ENCODE peak calls at places on chromosomes 3 and 15, in seven cellular contexts. C is amniotic epithelial cell; A is activated gamma-delta T cell treated with Interleukin-2 at 50 U/mL for 16 hours; Y is fibroblast of the aortic adventitia; O is stimulated activated CD8-positive, alpha-beta memory T cell treated with anti-CD3 and anti-CD28 coated beads, Interleukin-7, amount 100 ng/mL, for 1 hour; P is OCI-LY7; U is NCI-H2081. W is an unnamed sample.

GRCh38 chr3:111577798-111578685 is 17.1 kb downstream of the ZBED2 start:
- DNase-seq in C (peak; percentile 88), U (no peak), P (peak; percentile 23), O (no peak), Y (peak; percentile 90), A (no peak), W (no peak)

GRCh38 chr3:123952844-123953520 is 8.0 kb downstream of the CCDC14 start:
- DNase-seq in Y (no peak), C (no peak), P (no peak), O (no peak), U (no peak), A (no peak), W (no peak)

GRCh38 chr3:49638445-49638844 is 35.7 kb upstream of the APEH start:
- DNase-seq in C (peak; percentile 47), P (no peak), U (no peak), A (no peak), O (no peak), Y (peak; percentile 67), W (no peak)

GRCh38 chr15:98754283-98755022 is 106.1 kb downstream of the IGF1R start:
- DNase-seq in U (no peak), A (no peak), P (no peak), Y (peak; percentile 60), O (no peak), C (peak; percentile 58), W (no peak)

GRCh38 chr3:143751643-143752178 is 96.6 kb downstream of the SLC9A9 start:
- DNase-seq in O (no peak), C (no peak), P (peak; percentile 1), U (no peak), A (peak; percentile 5), Y (no peak), W (no peak)

GRCh38 chr3:129120254-129121004 is 1.2 kb downstream of the RAB43 start:
- DNase-seq in U (peak; percentile 24), A (peak; percentile 92), O (peak; percentile 76), P (peak; percentile 97), Y (peak; percentile 84), C (peak; percentile 94), W (peak; percentile 34)

GRCh38 chr3:123400169-123400568 is 48.7 kb downstream of the ADCY5 start:
- DNase-seq in U (no peak), P (no peak), O (no peak), C (no peak), Y (no peak), A (no peak), W (no peak)

GRCh38 chr15:82045179-82045891 is 483 bp downstream of the MEX3B start:
- DNase-seq in A (peak; percentile 5), P (peak; percentile 29), C (peak; percentile 31), U (peak; percentile 44), O (no peak), Y (peak; percentile 33), W (peak; percentile 52)

GRCh38 chr3:43959498-43960447 is 269.0 kb downstream of the ABHD5 start:
- DNase-seq in Y (no peak), O (no peak), A (no peak), C (no peak), U (no peak), P (no peak), W (no peak)

GRCh38 chr15:82849556-82850241 is 40.3 kb downstream of the WHAMM start:
- DNase-seq in C (peak; percentile 89), Y (peak; percentile 88), U (peak; percentile 78), A (peak; percentile 40), O (no peak), P (peak; percentile 82), W (peak; percentile 62)

GRCh38 chr3:75101329-75102147 is 487.1 kb upstream of the CNTN3 start:
- DNase-seq in Y (no peak), P (no peak), O (no peak), A (no peak), U (no peak), C (no peak), W (no peak)

GRCh38 chr3:13031621-13032020 is 41.6 kb downstream of the IQSEC1 start:
- DNase-seq in U (no peak), P (no peak), Y (no peak), A (no peak), C (no peak), O (no peak), W (no peak)

GRCh38 chr3:137039570-137039969 is 81.8 kb downstream of the IL20RB start:
- DNase-seq in C (peak; percentile 22), A (no peak), U (no peak), Y (no peak), O (no peak), P (no peak), W (no peak)

GRCh38 chr15:82647045-82647834 is at the start of gene CPEB1:
- DNase-seq in O (peak; percentile 16), P (no peak), Y (peak; percentile 51), C (peak; percentile 45), A (peak; percentile 31), U (peak; percentile 14), W (peak; percentile 57)

GRCh38 chr3:121627622-121628021 is 33.1 kb downstream of the HCLS1 start:
- DNase-seq in O (no peak), P (no peak), U (no peak), C (no peak), A (no peak), Y (no peak), W (no peak)

GRCh38 chr15:89783111-89783860 is 7.2 kb downstream of the MESP2 start:
- DNase-seq in O (no peak), A (no peak), Y (peak; percentile 98), U (no peak), P (no peak), C (peak; percentile 89), W (no peak)

GRCh38 chr3:196159952-196160804 is 51.0 kb downstream of the ZDHHC19 start:
- DNase-seq in A (peak; percentile 21), C (peak; percentile 87), Y (peak; percentile 88), U (no peak), O (no peak), P (peak; percentile 33), W (no peak)

GRCh38 chr3:187679638-187680396 is 9.6 kb upstream of the SST start:
- DNase-seq in A (peak; percentile 49), P (peak; percentile 72), Y (peak; percentile 79), O (peak; percentile 36), C (peak; percentile 70), U (peak; percentile 73), W (peak; percentile 50)

GRCh38 chr15:77784361-77785292 is 151.9 kb upstream of the LINGO1 start:
- DNase-seq in C (peak; percentile 3), A (no peak), O (no peak), Y (peak; percentile 7), U (peak; percentile 60), P (peak; percentile 38), W (no peak)

GRCh38 chr15:75723847-75724660 is 11.4 kb upstream of the CSPG4 start:
- DNase-seq in O (no peak), C (peak; percentile 93), P (no peak), A (no peak), Y (peak; percentile 91), U (peak; percentile 31), W (peak; percentile 91)

GRCh38 chr3:14458434-14459280 is 56.3 kb downstream of the SLC6A6 start:
- DNase-seq in Y (no peak), P (no peak), U (no peak), A (no peak), O (no peak), C (no peak), W (no peak)

GRCh38 chr15:34610388-34610787 is 26.9 kb upstream of the GOLGA8B start:
- DNase-seq in C (no peak), P (peak; percentile 11), U (peak; percentile 1), O (no peak), A (no peak), Y (peak; percentile 5), W (peak; percentile 2)

GRCh38 chr3:197329382-197329781 is 31.0 kb upstream of the DLG1 start:
- DNase-seq in U (no peak), C (no peak), O (no peak), P (no peak), A (no peak), Y (no peak), W (no peak)

GRCh38 chr3:85875589-85875988 is 916.8 kb downstream of the CADM2 start:
- DNase-seq in P (no peak), A (no peak), U (no peak), Y (no peak), C (no peak), O (no peak), W (no peak)

GRCh38 chr3:178455264-178455663 is 81.0 kb upstream of the KCNMB2 start:
- DNase-seq in O (no peak), A (no peak), U (peak; percentile 37), Y (peak; percentile 4), P (no peak), C (no peak), W (no peak)

GRCh38 chr3:146138904-146139303 is 22.1 kb downstream of the PLOD2 start:
- DNase-seq in U (no peak), Y (no peak), P (no peak), A (no peak), C (peak; percentile 58), O (no peak), W (no peak)

GRCh38 chr3:119206611-119207511 is 33.5 kb downstream of the UPK1B start:
- DNase-seq in Y (no peak), U (no peak), C (no peak), P (no peak), O (no peak), A (no peak), W (no peak)

GRCh38 chr3:106587581-106587980 is 718.8 kb upstream of the CBLB start:
- DNase-seq in Y (no peak), O (no peak), C (no peak), A (no peak), P (no peak), U (no peak), W (no peak)

GRCh38 chr3:64501298-64501906 is 186.4 kb downstream of the ADAMTS9 start:
- DNase-seq in P (no peak), Y (no peak), O (no peak), U (no peak), A (no peak), C (peak; percentile 95), W (no peak)

GRCh38 chr3:10783360-10784346 is 32.4 kb upstream of the SLC6A11 start:
- DNase-seq in P (peak; percentile 53), U (peak; percentile 10), Y (peak; percentile 27), O (no peak), C (peak; percentile 17), A (peak; percentile 21), W (peak; percentile 18)

GRCh38 chr15:69666441-69666882 is 213.8 kb downstream of the RPLP1 start:
- DNase-seq in U (no peak), P (no peak), C (peak; percentile 66), O (no peak), A (peak; percentile 40), Y (peak; percentile 8), W (no peak)

GRCh38 chr3:16122155-16122554 is 52.3 kb upstream of the GALNT15 start:
- DNase-seq in Y (peak; percentile 49), O (no peak), U (no peak), P (no peak), C (no peak), A (no peak), W (peak; percentile 19)

GRCh38 chr3:188527389-188527788 is 373.4 kb downstream of the LPP start:
- DNase-seq in C (no peak), P (no peak), Y (no peak), O (no peak), U (no peak), A (no peak), W (no peak)

GRCh38 chr3:48656841-48657281 is 5.8 kb downstream of the CELSR3 start:
- DNase-seq in A (no peak), O (no peak), Y (no peak), P (no peak), U (no peak), C (no peak), W (no peak)

GRCh38 chr15:75483106-75483505 is 31.6 kb upstream of the SIN3A start:
- DNase-seq in C (no peak), O (no peak), A (no peak), U (no peak), P (no peak), Y (no peak), W (no peak)

GRCh38 chr3:70108072-70108471 is 108.5 kb downstream of the SAMMSON start:
- DNase-seq in A (no peak), Y (peak; percentile 10), O (no peak), C (peak; percentile 8), U (no peak), P (peak; percentile 10), W (no peak)

GRCh38 chr3:129627350-129628168 is 21.1 kb upstream of the PLXND1 start:
- DNase-seq in C (peak; percentile 91), O (peak; percentile 37), P (peak; percentile 69), Y (peak; percentile 89), U (peak; percentile 65), A (peak; percentile 65), W (peak; percentile 78)